ENCODE peak calls at places on chromosomes 16 and 17, in six cellular contexts. One of them, this sample, is unnamed.

GRCh38 chr17:61149862-61150362 is 249.7 kb upstream of the TBX2 start:
- DNase-seq in IMR-90: no peak
- DNase-seq in cardiac fibroblast: no peak
- DNase-seq in AG09309: no peak
- DNase-seq in fibroblast of lung: no peak
- DNase-seq in CD8-positive, alpha-beta T cell: no peak
- DNase-seq in this sample: no peak

GRCh38 chr16:79071424-79071823 is 529.1 kb downstream of the MAF start:
- DNase-seq in IMR-90: no peak
- DNase-seq in cardiac fibroblast: no peak
- DNase-seq in AG09309: no peak
- DNase-seq in CD8-positive, alpha-beta T cell: no peak
- DNase-seq in fibroblast of lung: no peak
- DNase-seq in this sample: no peak

GRCh38 chr17:36755586-36755985 is 154.2 kb downstream of the MRM1 start:
- DNase-seq in cardiac fibroblast: peak
- DNase-seq in fibroblast of lung: no peak
- DNase-seq in AG09309: no peak
- DNase-seq in CD8-positive, alpha-beta T cell: peak
- DNase-seq in IMR-90: no peak
- DNase-seq in this sample: peak

GRCh38 chr17:73062726-73063125 is 29.8 kb downstream of the SLC39A11 start:
- DNase-seq in AG09309: no peak
- DNase-seq in IMR-90: no peak
- DNase-seq in fibroblast of lung: no peak
- DNase-seq in CD8-positive, alpha-beta T cell: no peak
- DNase-seq in cardiac fibroblast: no peak
- DNase-seq in this sample: no peak

GRCh38 chr17:77654296-77654695 is 304.2 kb upstream of the TNRC6C start:
- DNase-seq in IMR-90: no peak
- DNase-seq in cardiac fibroblast: no peak
- DNase-seq in fibroblast of lung: no peak
- DNase-seq in CD8-positive, alpha-beta T cell: no peak
- DNase-seq in AG09309: no peak
- DNase-seq in this sample: no peak

GRCh38 chr17:44102845-44103622 is 20.4 kb downstream of the HDAC5 start:
- DNase-seq in cardiac fibroblast: no peak
- DNase-seq in IMR-90: no peak
- DNase-seq in fibroblast of lung: no peak
- DNase-seq in CD8-positive, alpha-beta T cell: no peak
- DNase-seq in AG09309: no peak
- DNase-seq in this sample: no peak

GRCh38 chr17:1180958-1181768 is 1.4 kb upstream of the ABR start:
- DNase-seq in cardiac fibroblast: no peak
- DNase-seq in CD8-positive, alpha-beta T cell: no peak
- DNase-seq in IMR-90: no peak
- DNase-seq in AG09309: no peak
- DNase-seq in fibroblast of lung: no peak
- DNase-seq in this sample: no peak

GRCh38 chr16:80028581-80029380 is 428.2 kb upstream of the MAF start:
- DNase-seq in fibroblast of lung: no peak
- DNase-seq in IMR-90: no peak
- DNase-seq in CD8-positive, alpha-beta T cell: no peak
- DNase-seq in AG09309: no peak
- DNase-seq in cardiac fibroblast: no peak
- DNase-seq in this sample: no peak

GRCh38 chr17:18025596-18026407 is 13.2 kb downstream of the ATPAF2 start:
- DNase-seq in IMR-90: peak
- DNase-seq in fibroblast of lung: no peak
- DNase-seq in cardiac fibroblast: peak
- DNase-seq in AG09309: peak
- DNase-seq in CD8-positive, alpha-beta T cell: no peak
- DNase-seq in this sample: peak

GRCh38 chr17:42459983-42460300 is 1.3 kb downstream of the ATP6V0A1 start:
- DNase-seq in IMR-90: peak
- DNase-seq in fibroblast of lung: peak
- DNase-seq in AG09309: no peak
- DNase-seq in CD8-positive, alpha-beta T cell: no peak
- DNase-seq in cardiac fibroblast: peak
- DNase-seq in this sample: peak

GRCh38 chr17:4247361-4247980 is 16.3 kb downstream of the ANKFY1 start:
- DNase-seq in AG09309: no peak
- DNase-seq in CD8-positive, alpha-beta T cell: no peak
- DNase-seq in fibroblast of lung: no peak
- DNase-seq in IMR-90: no peak
- DNase-seq in cardiac fibroblast: no peak
- DNase-seq in this sample: no peak

GRCh38 chr17:5122586-5123342 is 6.9 kb downstream of the USP6 start:
- DNase-seq in cardiac fibroblast: no peak
- DNase-seq in IMR-90: no peak
- DNase-seq in fibroblast of lung: peak
- DNase-seq in AG09309: no peak
- DNase-seq in CD8-positive, alpha-beta T cell: no peak
- DNase-seq in this sample: peak

GRCh38 chr17:78719630-78720298 is 62.3 kb downstream of the CYTH1 start:
- DNase-seq in IMR-90: no peak
- DNase-seq in CD8-positive, alpha-beta T cell: no peak
- DNase-seq in AG09309: no peak
- DNase-seq in cardiac fibroblast: no peak
- DNase-seq in fibroblast of lung: no peak
- DNase-seq in this sample: no peak

GRCh38 chr17:30093463-30094147 is 23.0 kb upstream of the NSRP1 start:
- DNase-seq in IMR-90: peak
- DNase-seq in fibroblast of lung: peak
- DNase-seq in CD8-positive, alpha-beta T cell: peak
- DNase-seq in AG09309: no peak
- DNase-seq in cardiac fibroblast: peak
- DNase-seq in this sample: peak

GRCh38 chr16:29816694-29817441 is 916 bp downstream of the PAGR1 start:
- DNase-seq in cardiac fibroblast: peak
- DNase-seq in IMR-90: peak
- DNase-seq in fibroblast of lung: peak
- DNase-seq in AG09309: no peak
- DNase-seq in CD8-positive, alpha-beta T cell: peak
- DNase-seq in this sample: peak

GRCh38 chr16:24789881-24790280 is 55.9 kb upstream of the SLC5A11 start:
- DNase-seq in CD8-positive, alpha-beta T cell: no peak
- DNase-seq in cardiac fibroblast: no peak
- DNase-seq in IMR-90: no peak
- DNase-seq in AG09309: no peak
- DNase-seq in fibroblast of lung: no peak
- DNase-seq in this sample: no peak

GRCh38 chr16:1991588-1992474 is 2.1 kb downstream of the SYNGR3 start:
- DNase-seq in AG09309: no peak
- DNase-seq in fibroblast of lung: peak
- DNase-seq in CD8-positive, alpha-beta T cell: peak
- DNase-seq in cardiac fibroblast: peak
- DNase-seq in IMR-90: peak
- DNase-seq in this sample: peak

GRCh38 chr17:49343273-49343672 is 18.8 kb downstream of the ZNF652 start:
- DNase-seq in fibroblast of lung: no peak
- DNase-seq in CD8-positive, alpha-beta T cell: no peak
- DNase-seq in cardiac fibroblast: peak
- DNase-seq in AG09309: no peak
- DNase-seq in IMR-90: peak
- DNase-seq in this sample: peak

GRCh38 chr16:24270721-24271120 is 14.6 kb downstream of the CACNG3 start:
- DNase-seq in AG09309: no peak
- DNase-seq in CD8-positive, alpha-beta T cell: no peak
- DNase-seq in cardiac fibroblast: no peak
- DNase-seq in fibroblast of lung: no peak
- DNase-seq in IMR-90: no peak
- DNase-seq in this sample: no peak

GRCh38 chr16:1188781-1189189 is 35.9 kb downstream of the CACNA1H start:
- DNase-seq in fibroblast of lung: peak
- DNase-seq in AG09309: no peak
- DNase-seq in IMR-90: peak
- DNase-seq in CD8-positive, alpha-beta T cell: peak
- DNase-seq in cardiac fibroblast: peak
- DNase-seq in this sample: peak

GRCh38 chr17:14755002-14755401 is 454.1 kb downstream of the HS3ST3B1 start:
- DNase-seq in fibroblast of lung: peak
- DNase-seq in IMR-90: peak
- DNase-seq in AG09309: peak
- DNase-seq in cardiac fibroblast: no peak
- DNase-seq in CD8-positive, alpha-beta T cell: no peak
- DNase-seq in this sample: no peak

GRCh38 chr17:50482516-50482915 is 3.9 kb downstream of the RSAD1 start:
- DNase-seq in IMR-90: peak
- DNase-seq in fibroblast of lung: peak
- DNase-seq in CD8-positive, alpha-beta T cell: peak
- DNase-seq in cardiac fibroblast: peak
- DNase-seq in AG09309: peak
- DNase-seq in this sample: peak

GRCh38 chr17:66353937-66354401 is 51.6 kb downstream of the PRKCA start:
- DNase-seq in AG09309: peak
- DNase-seq in fibroblast of lung: peak
- DNase-seq in CD8-positive, alpha-beta T cell: no peak
- DNase-seq in cardiac fibroblast: peak
- DNase-seq in IMR-90: peak
- DNase-seq in this sample: peak

GRCh38 chr17:69492410-69493071 is 78.0 kb downstream of the MAP2K6 start:
- DNase-seq in CD8-positive, alpha-beta T cell: no peak
- DNase-seq in fibroblast of lung: peak
- DNase-seq in cardiac fibroblast: peak
- DNase-seq in AG09309: no peak
- DNase-seq in IMR-90: peak
- DNase-seq in this sample: peak
- TF ChIP-seq CTCF in CD8-positive, alpha-beta T cell: no peak
- TF ChIP-seq CTCF in fibroblast of lung: peak
- TF ChIP-seq CTCF in cardiac fibroblast: no peak
- TF ChIP-seq CTCF in AG09309: no peak
- TF ChIP-seq CTCF in IMR-90: no peak
- TF ChIP-seq CTCF in this sample: no peak

GRCh38 chr17:28745777-28746473 is 2.1 kb downstream of the TRAF4 start:
- DNase-seq in fibroblast of lung: no peak
- DNase-seq in IMR-90: no peak
- DNase-seq in AG09309: no peak
- DNase-seq in CD8-positive, alpha-beta T cell: no peak
- DNase-seq in cardiac fibroblast: no peak
- DNase-seq in this sample: no peak

GRCh38 chr17:28746611-28747045 is 2.8 kb downstream of the TRAF4 start:
- DNase-seq in CD8-positive, alpha-beta T cell: no peak
- DNase-seq in IMR-90: no peak
- DNase-seq in cardiac fibroblast: no peak
- DNase-seq in AG09309: no peak
- DNase-seq in fibroblast of lung: no peak
- DNase-seq in this sample: no peak

GRCh38 chr17:28747801-28748750 is 4.3 kb downstream of the TRAF4 start:
- DNase-seq in CD8-positive, alpha-beta T cell: no peak
- DNase-seq in IMR-90: no peak
- DNase-seq in cardiac fibroblast: no peak
- DNase-seq in AG09309: no peak
- DNase-seq in fibroblast of lung: no peak
- DNase-seq in this sample: no peak

GRCh38 chr17:28748852-28749515 is 5.2 kb downstream of the TRAF4 start:
- DNase-seq in AG09309: no peak
- DNase-seq in CD8-positive, alpha-beta T cell: no peak
- DNase-seq in IMR-90: no peak
- DNase-seq in cardiac fibroblast: no peak
- DNase-seq in fibroblast of lung: no peak
- DNase-seq in this sample: no peak

GRCh38 chr17:28747046-28747691 is 3.4 kb downstream of the TRAF4 start:
- DNase-seq in CD8-positive, alpha-beta T cell: no peak
- DNase-seq in AG09309: no peak
- DNase-seq in cardiac fibroblast: no peak
- DNase-seq in IMR-90: no peak
- DNase-seq in fibroblast of lung: no peak
- DNase-seq in this sample: no peak
- H3K4me3 ChIP-seq in CD8-positive, alpha-beta T cell: no peak
- H3K4me3 ChIP-seq in AG09309: no peak
- H3K4me3 ChIP-seq in cardiac fibroblast: no peak
- H3K4me3 ChIP-seq in IMR-90: no peak
- H3K4me3 ChIP-seq in fibroblast of lung: no peak
- H3K4me3 ChIP-seq in this sample: no peak

GRCh38 chr17:28416703-28417311 is 10.8 kb upstream of the SLC46A1 start:
- DNase-seq in CD8-positive, alpha-beta T cell: peak
- DNase-seq in IMR-90: peak
- DNase-seq in cardiac fibroblast: peak
- DNase-seq in fibroblast of lung: peak
- DNase-seq in AG09309: peak
- DNase-seq in this sample: peak
- TF ChIP-seq CTCF in CD8-positive, alpha-beta T cell: peak
- TF ChIP-seq CTCF in IMR-90: peak
- TF ChIP-seq CTCF in cardiac fibroblast: peak
- TF ChIP-seq CTCF in fibroblast of lung: peak
- TF ChIP-seq CTCF in AG09309: peak
- TF ChIP-seq CTCF in this sample: peak

GRCh38 chr17:8166731-8167130 is 4.0 kb upstream of the VAMP2 start:
- DNase-seq in AG09309: no peak
- DNase-seq in IMR-90: no peak
- DNase-seq in fibroblast of lung: no peak
- DNase-seq in CD8-positive, alpha-beta T cell: no peak
- DNase-seq in cardiac fibroblast: no peak
- DNase-seq in this sample: no peak

GRCh38 chr17:8162997-8163977 is 539 bp upstream of the VAMP2 start:
- DNase-seq in AG09309: no peak
- DNase-seq in CD8-positive, alpha-beta T cell: peak
- DNase-seq in cardiac fibroblast: no peak
- DNase-seq in fibroblast of lung: no peak
- DNase-seq in IMR-90: no peak
- DNase-seq in this sample: no peak

GRCh38 chr17:8162232-8162996 is at the start of gene VAMP2:
- DNase-seq in cardiac fibroblast: peak
- DNase-seq in AG09309: no peak
- DNase-seq in IMR-90: peak
- DNase-seq in fibroblast of lung: peak
- DNase-seq in CD8-positive, alpha-beta T cell: peak
- DNase-seq in this sample: peak

GRCh38 chr17:8164815-8165131 is 2.0 kb upstream of the VAMP2 start:
- DNase-seq in cardiac fibroblast: no peak
- DNase-seq in IMR-90: no peak
- DNase-seq in CD8-positive, alpha-beta T cell: no peak
- DNase-seq in fibroblast of lung: no peak
- DNase-seq in AG09309: no peak
- DNase-seq in this sample: no peak

DNA sequence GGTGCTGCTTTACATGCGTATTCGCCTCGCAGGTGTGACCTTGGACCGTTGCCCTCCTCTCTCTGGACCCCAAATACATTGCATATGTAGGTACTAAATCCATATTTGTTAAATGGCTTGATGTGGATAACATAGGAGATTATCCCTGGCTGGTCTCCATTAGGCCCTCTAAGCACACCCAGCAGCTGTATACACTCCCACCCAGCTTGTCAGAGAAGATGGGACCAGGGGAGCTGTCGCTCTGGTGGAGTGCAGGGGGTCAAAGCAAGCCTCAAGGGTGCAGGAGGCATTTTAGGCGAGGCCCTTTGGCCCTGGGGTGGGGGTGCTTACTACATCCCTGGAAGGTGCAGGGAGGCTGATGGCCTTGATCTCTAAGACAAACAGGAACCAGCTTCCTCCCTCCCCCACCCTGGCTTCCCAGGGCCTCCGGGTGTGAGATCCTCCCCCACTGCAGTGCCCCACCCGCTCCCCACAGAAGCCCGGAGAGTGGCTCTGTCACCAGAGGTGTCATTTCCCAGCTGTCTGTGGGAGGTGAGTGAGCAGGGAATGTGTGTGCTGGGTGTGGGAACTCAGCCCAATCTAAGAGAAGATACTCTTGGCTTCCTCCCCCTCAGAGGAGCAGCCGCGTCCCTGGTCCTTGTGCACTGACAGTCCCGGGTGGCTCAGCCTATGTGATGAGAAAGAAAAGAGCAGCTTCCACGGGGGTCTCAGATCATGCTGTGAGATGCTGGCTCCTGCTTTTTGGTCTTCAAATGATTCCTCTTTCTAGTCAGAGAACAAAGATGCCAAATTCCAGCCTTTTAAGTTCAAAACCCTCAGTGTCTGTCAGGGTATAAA is 1.4 kb upstream of the VAMP2 start:
- DNase-seq in fibroblast of lung: peak
- DNase-seq in AG09309: no peak
- DNase-seq in CD8-positive, alpha-beta T cell: peak
- DNase-seq in IMR-90: peak
- DNase-seq in cardiac fibroblast: peak
- DNase-seq in this sample: peak
- H3K4me3 ChIP-seq in fibroblast of lung: no peak
- H3K4me3 ChIP-seq in AG09309: no peak
- H3K4me3 ChIP-seq in CD8-positive, alpha-beta T cell: peak
- H3K4me3 ChIP-seq in IMR-90: no peak
- H3K4me3 ChIP-seq in cardiac fibroblast: peak
- H3K4me3 ChIP-seq in this sample: no peak